ENCODE peak calls at places on chromosomes 11 and 22, in four cellular contexts. One of them, this sample, is unnamed.

GRCh38 chr11:134524201-134524600 is 112.2 kb upstream of the B3GAT1 start:
- DNase-seq in Calu3: no peak
- DNase-seq in trophoblast cell: no peak
- DNase-seq in amniotic stem cell: no peak
- DNase-seq in this sample: no peak

GRCh38 chr11:40294343-40294723 is 1165.1 kb downstream of the LRRC4C start:
- DNase-seq in Calu3: no peak
- DNase-seq in trophoblast cell: no peak
- DNase-seq in amniotic stem cell: no peak
- DNase-seq in this sample: no peak

GRCh38 chr11:65791719-65792213 is 4.9 kb downstream of the OVOL1 start:
- DNase-seq in Calu3: peak; percentile 76
- DNase-seq in trophoblast cell: no peak
- DNase-seq in amniotic stem cell: no peak
- DNase-seq in this sample: no peak

GRCh38 chr22:42080287-42080686 is 787 bp downstream of the SMDT1 start:
- DNase-seq in Calu3: peak; percentile 25
- DNase-seq in trophoblast cell: peak; percentile 20
- DNase-seq in amniotic stem cell: peak; percentile 5
- DNase-seq in this sample: no peak

GRCh38 chr11:112977620-112978212 is 16.5 kb downstream of the NCAM1 start:
- DNase-seq in Calu3: no peak
- DNase-seq in trophoblast cell: no peak
- DNase-seq in amniotic stem cell: no peak
- DNase-seq in this sample: no peak

GRCh38 chr11:115423728-115424459 is 80.3 kb downstream of the CADM1 start:
- DNase-seq in Calu3: no peak
- DNase-seq in trophoblast cell: no peak
- DNase-seq in amniotic stem cell: no peak
- DNase-seq in this sample: no peak

GRCh38 chr11:134086376-134086775 is 17.5 kb downstream of the JAM3 start:
- DNase-seq in Calu3: no peak
- DNase-seq in trophoblast cell: no peak
- DNase-seq in amniotic stem cell: peak; percentile 35
- DNase-seq in this sample: no peak

GRCh38 chr11:65653229-65654225 is 9.2 kb downstream of the RELA start:
- DNase-seq in Calu3: no peak
- DNase-seq in trophoblast cell: no peak
- DNase-seq in amniotic stem cell: no peak
- DNase-seq in this sample: peak; percentile 6

GRCh38 chr11:77779935-77780334 is 40.6 kb downstream of the RSF1 start:
- DNase-seq in Calu3: no peak
- DNase-seq in trophoblast cell: no peak
- DNase-seq in amniotic stem cell: no peak
- DNase-seq in this sample: peak; percentile 12

GRCh38 chr11:46665356-46665755 is 35.1 kb downstream of the ARHGAP1 start:
- DNase-seq in Calu3: no peak
- DNase-seq in trophoblast cell: no peak
- DNase-seq in amniotic stem cell: no peak
- DNase-seq in this sample: no peak

GRCh38 chr11:102006835-102007566 is 40.2 kb upstream of the CFAP300 start:
- DNase-seq in Calu3: peak; percentile 11
- DNase-seq in trophoblast cell: no peak
- DNase-seq in amniotic stem cell: no peak
- DNase-seq in this sample: peak; percentile 10

GRCh38 chr11:124633355-124633754 is 10.7 kb downstream of the TBRG1 start:
- DNase-seq in Calu3: no peak
- DNase-seq in trophoblast cell: no peak
- DNase-seq in amniotic stem cell: no peak
- DNase-seq in this sample: no peak

GRCh38 chr22:37330200-37331033 is 48.1 kb downstream of the CYTH4 start:
- DNase-seq in Calu3: peak; percentile 92
- DNase-seq in trophoblast cell: no peak
- DNase-seq in amniotic stem cell: no peak
- DNase-seq in this sample: no peak

This sample was measured in LoVo.